ENCODE peak calls at places on chromosomes 16 and 17, in six cellular contexts. I is skeletal muscle cell, X is activated T-cell treated with anti-CD3 and anti-CD28 coated beads for 1 hour, G is aorta, F is EH, C is transverse colon. N is an unnamed sample.

GRCh38 chr17:39922006-39922405 is 3.6 kb upstream of the GSDMB start:
- DNase-seq in I (no peak), X (no peak), G (no peak), F (no peak), C (no peak), N (no peak)

GRCh38 chr16:77660311-77660710 is 62.0 kb upstream of the NUDT7 start:
- DNase-seq in I (peak), X (no peak), G (no peak), F (no peak), C (no peak), N (no peak)

GRCh38 chr17:57870283-57870635 is 20.4 kb upstream of the MRPS23 start:
- DNase-seq in I (no peak), X (no peak), G (no peak), F (peak), C (no peak), N (no peak)

GRCh38 chr17:77098884-77099545 is 41.8 kb upstream of the SEC14L1 start:
- DNase-seq in I (no peak), X (no peak), G (no peak), F (peak), C (peak), N (peak)

GRCh38 chr16:4677994-4678393 is 15.4 kb upstream of the NUDT16L1 start:
- DNase-seq in I (no peak), X (no peak), G (no peak), F (no peak), C (no peak), N (no peak)

GRCh38 chr17:15377200-15377599 is 35.8 kb upstream of the TEKT3 start:
- DNase-seq in I (no peak), X (no peak), G (no peak), F (peak), C (no peak), N (no peak)

GRCh38 chr17:81035389-81036127 is 607 bp downstream of the BAIAP2 start:
- DNase-seq in I (no peak), X (no peak), G (no peak), F (peak), C (no peak), N (no peak)

GRCh38 chr17:41627316-41628072 is 3.1 kb upstream of the KRT17 start:
- DNase-seq in I (no peak), X (no peak), G (peak), F (no peak), C (no peak), N (no peak)

GRCh38 chr17:40351185-40352043 is 13.1 kb downstream of the GJD3 start:
- DNase-seq in I (no peak), X (no peak), G (no peak), F (no peak), C (no peak), N (no peak)

GRCh38 chr17:58059141-58059540 is 24.1 kb upstream of the DYNLL2 start:
- DNase-seq in I (no peak), X (no peak), G (no peak), F (no peak), C (no peak), N (no peak)

GRCh38 chr16:48291303-48291702 is 44.0 kb upstream of the ABCC11 start:
- DNase-seq in I (no peak), X (no peak), G (no peak), F (peak), C (no peak), N (no peak)

GRCh38 chr16:56382901-56383355 is 42.4 kb downstream of the AMFR start:
- DNase-seq in I (no peak), X (no peak), G (no peak), F (peak), C (no peak), N (peak)

GRCh38 chr16:56800355-56800754 is 64.7 kb upstream of the SLC12A3 start:
- DNase-seq in I (no peak), X (no peak), G (no peak), F (peak), C (no peak), N (no peak)

GRCh38 chr17:3947318-3947810 is 16.9 kb downstream of the ATP2A3 start:
- DNase-seq in I (no peak), X (no peak), G (no peak), F (no peak), C (no peak), N (no peak)

GRCh38 chr17:60077672-60078519 is 825 bp downstream of the HEATR6 start:
- DNase-seq in I (no peak), X (peak), G (no peak), F (no peak), C (no peak), N (no peak)

GRCh38 chr17:67289174-67289876 is 44.3 kb upstream of the HELZ start:
- DNase-seq in I (peak), X (no peak), G (peak), F (peak), C (peak), N (peak)

GRCh38 chr17:33112763-33113162 is 121.1 kb downstream of the SPACA3 start:
- DNase-seq in I (no peak), X (no peak), G (no peak), F (no peak), C (no peak), N (no peak)

GRCh38 chr16:68229431-68230175 is 6.3 kb downstream of the ESRP2 start:
- DNase-seq in I (peak), X (no peak), G (no peak), F (peak), C (no peak), N (peak)

GRCh38 chr17:83204230-83204725 is 124.9 kb downstream of the METRNL start:
- DNase-seq in I (no peak), X (no peak), G (no peak), F (peak), C (no peak), N (no peak)

GRCh38 chr16:4529085-4530060 is 9.2 kb downstream of the CDIP1 start:
- DNase-seq in I (peak), X (no peak), G (no peak), F (peak), C (no peak), N (no peak)

GRCh38 chr17:16870253-16871245 is 101.4 kb downstream of the TNFRSF13B start:
- DNase-seq in I (no peak), X (no peak), G (peak), F (no peak), C (no peak), N (no peak)

GRCh38 chr16:11218324-11218962 is 37.6 kb downstream of the SOCS1 start:
- DNase-seq in I (no peak), X (no peak), G (no peak), F (no peak), C (no peak), N (no peak)

GRCh38 chr16:87210949-87211348 is 106.2 kb downstream of the C16orf95 start:
- DNase-seq in I (no peak), X (no peak), G (no peak), F (peak), C (no peak), N (no peak)

GRCh38 chr17:76659928-76660614 is 16.5 kb upstream of the ST6GALNAC1 start:
- DNase-seq in I (no peak), X (no peak), G (no peak), F (no peak), C (peak), N (no peak)

GRCh38 chr17:36934759-36935630 is 2.3 kb upstream of the LHX1 start:
- DNase-seq in I (no peak), X (no peak), G (peak), F (no peak), C (no peak), N (no peak)

GRCh38 chr16:69106491-69107291 is 1.2 kb downstream of the HAS3 start:
- DNase-seq in I (no peak), X (no peak), G (peak), F (no peak), C (peak), N (no peak)

GRCh38 chr17:21823130-21823529 is 130.8 kb downstream of the KCNJ18 start:
- DNase-seq in I (no peak), X (no peak), G (no peak), F (no peak), C (no peak), N (no peak)